ENCODE peak calls at places on chromosome 22, in six cellular contexts. F, E, V, C, H and G are unnamed samples.
A peak's percentile ranks its signal among the peaks of the same experiment; 100 is the strongest.

GRCh38 chr22:30270841-30271240 is 4.2 kb upstream of the OSM start:
- DNase-seq in F (peak; percentile 74), E (no peak), V (no peak), C (peak; percentile 88), H (no peak), G (peak; percentile 84)

GRCh38 chr22:24500251-24500820 is 5.2 kb downstream of the UPB1 start:
- DNase-seq in F (peak; percentile 78), E (no peak), V (no peak), C (no peak), H (no peak), G (no peak)

GRCh38 chr22:43226368-43226979 is 39.5 kb upstream of the TTLL12 start:
- DNase-seq in F (no peak), E (no peak), V (no peak), C (no peak), H (no peak), G (no peak)

GRCh38 chr22:47307812-47308211 is 545.4 kb downstream of the TBC1D22A start:
- DNase-seq in F (no peak), E (no peak), V (no peak), C (no peak), H (no peak), G (no peak)

GRCh38 chr22:27748355-27749168 is 53.0 kb downstream of the MN1 start:
- DNase-seq in F (peak; percentile 13), E (no peak), V (no peak), C (no peak), H (peak; percentile 10), G (no peak)

GRCh38 chr22:38018938-38019827 is 34.8 kb upstream of the SOX10 start:
- DNase-seq in F (no peak), E (no peak), V (no peak), C (no peak), H (no peak), G (no peak)

GRCh38 chr22:30104501-30105156 is 24.4 kb downstream of the HORMAD2 start:
- DNase-seq in F (no peak), E (peak; percentile 47), V (peak; percentile 40), C (no peak), H (no peak), G (peak; percentile 47)

GRCh38 chr22:22092974-22093373 is 110.4 kb upstream of the TOP3B start:
- DNase-seq in F (no peak), E (no peak), V (no peak), C (no peak), H (no peak), G (no peak)

GRCh38 chr22:30889996-30890480 is 78.5 kb downstream of the MORC2 start:
- DNase-seq in F (no peak), E (no peak), V (no peak), C (no peak), H (no peak), G (no peak)

GRCh38 chr22:18062421-18062820 is 15.4 kb upstream of the PEX26 start:
- DNase-seq in F (no peak), E (no peak), V (no peak), C (no peak), H (no peak), G (no peak)

GRCh38 chr22:42263944-42264343 is 6.5 kb downstream of the TCF20 start:
- DNase-seq in F (no peak), E (no peak), V (no peak), C (no peak), H (no peak), G (no peak)

GRCh38 chr22:48358886-48359612 is 1468.6 kb downstream of the BRD1 start:
- DNase-seq in F (no peak), E (no peak), V (no peak), C (no peak), H (no peak), G (no peak)

GRCh38 chr22:35930933-35931332 is 97.7 kb downstream of the RBFOX2 start:
- DNase-seq in F (peak; percentile 34), E (no peak), V (no peak), C (peak; percentile 77), H (peak; percentile 37), G (peak; percentile 15)

GRCh38 chr22:50470491-50470890 is 4.3 kb downstream of the SBF1 start:
- DNase-seq in F (no peak), E (peak; percentile 41), V (no peak), C (no peak), H (no peak), G (no peak)

GRCh38 chr22:46777609-46777970 is 15.1 kb downstream of the TBC1D22A start:
- DNase-seq in F (no peak), E (no peak), V (peak; percentile 42), C (no peak), H (no peak), G (no peak)

GRCh38 chr22:24593810-24594568 is 1.1 kb upstream of the LRRC75B start:
- DNase-seq in F (peak; percentile 79), E (no peak), V (no peak), C (no peak), H (no peak), G (no peak)

GRCh38 chr22:45918455-45919370 is 58.2 kb downstream of the WNT7B start:
- DNase-seq in F (peak; percentile 81), E (no peak), V (no peak), C (no peak), H (no peak), G (no peak)

GRCh38 chr22:43554259-43554636 is 142.4 kb downstream of the MPPED1 start:
- DNase-seq in F (no peak), E (no peak), V (no peak), C (no peak), H (no peak), G (no peak)

GRCh38 chr22:29581799-29582198 is 886 bp upstream of the NIPSNAP1 start:
- DNase-seq in F (no peak), E (no peak), V (no peak), C (no peak), H (no peak), G (no peak)